ENCODE peak calls at places on chromosomes 5 and 9, in eight cellular contexts. G is adrenal gland, A is GM12864, M is neural crest cell, C is PC-3, L is mesothelial cell of epicardium, R is progenitor cell of endocrine pancreas, O is epithelial cell of proximal tubule. Q is an unnamed sample.

GRCh38 chr9:115540091-115540490 is 422.1 kb upstream of the TNC start:
- DNase-seq in G (no peak), A (no peak), M (no peak), C (peak), L (no peak), R (no peak), O (no peak), Q (no peak)

GRCh38 chr9:121266356-121266755 is 1.6 kb upstream of the GSN start:
- DNase-seq in G (no peak), A (no peak), M (no peak), C (no peak), L (no peak), R (no peak), O (no peak), Q (no peak)

GRCh38 chr5:140331638-140332037 is 14.8 kb downstream of the HBEGF start:
- DNase-seq in G (no peak), A (no peak), M (no peak), C (no peak), L (no peak), R (no peak), O (no peak), Q (no peak)

GRCh38 chr5:171484460-171484899 is 65.0 kb downstream of the FGF18 start:
- DNase-seq in G (no peak), A (no peak), M (peak), C (peak), L (no peak), R (no peak), O (no peak), Q (peak)

GRCh38 chr5:87069974-87070608 is 197.6 kb upstream of the RASA1 start:
- DNase-seq in G (peak), A (peak), M (no peak), C (peak), L (no peak), R (no peak), O (peak), Q (no peak)

GRCh38 chr5:137995077-137995746 is 37.7 kb downstream of the FAM13B start:
- DNase-seq in G (no peak), A (no peak), M (no peak), C (peak), L (no peak), R (no peak), O (no peak), Q (no peak)

GRCh38 chr5:151092750-151093149 is 11.9 kb upstream of the TNIP1 start:
- DNase-seq in G (peak), A (no peak), M (no peak), C (peak), L (no peak), R (no peak), O (no peak), Q (no peak)

GRCh38 chr5:175282611-175283225 is 161.3 kb downstream of the DRD1 start:
- DNase-seq in G (no peak), A (no peak), M (no peak), C (no peak), L (no peak), R (no peak), O (no peak), Q (no peak)

GRCh38 chr5:52693279-52693678 is 94.4 kb upstream of the ITGA1 start:
- DNase-seq in G (peak), A (no peak), M (no peak), C (peak), L (no peak), R (no peak), O (no peak), Q (no peak)

GRCh38 chr5:119322948-119323629 is 32.7 kb upstream of the TNFAIP8 start:
- DNase-seq in G (no peak), A (no peak), M (no peak), C (no peak), L (no peak), R (no peak), O (no peak), Q (no peak)

GRCh38 chr5:142874537-142874936 is 104.4 kb downstream of the ARHGAP26 start:
- DNase-seq in G (peak), A (no peak), M (no peak), C (peak), L (no peak), R (no peak), O (peak), Q (no peak)

GRCh38 chr9:112378441-112379176 is 1.3 kb upstream of the HSDL2 start:
- DNase-seq in G (no peak), A (no peak), M (no peak), C (peak), L (no peak), R (no peak), O (no peak), Q (no peak)

GRCh38 chr9:90385126-90385525 is 257.5 kb downstream of the DIRAS2 start:
- DNase-seq in G (no peak), A (no peak), M (no peak), C (no peak), L (no peak), R (no peak), O (no peak), Q (no peak)

GRCh38 chr9:91275641-91276040 is 86.1 kb downstream of the AUH start:
- DNase-seq in G (no peak), A (no peak), M (no peak), C (no peak), L (no peak), R (no peak), O (no peak), Q (no peak)

GRCh38 chr9:100419166-100419565 is 7.8 kb upstream of the MSANTD3 start:
- DNase-seq in G (no peak), A (no peak), M (no peak), C (no peak), L (no peak), R (no peak), O (no peak), Q (no peak)

GRCh38 chr5:4258170-4258569 is 662.5 kb downstream of the IRX1 start:
- DNase-seq in G (no peak), A (no peak), M (no peak), C (no peak), L (no peak), R (no peak), O (no peak), Q (no peak)

GRCh38 chr9:109742759-109743388 is 37.1 kb upstream of the PALM2AKAP2 start:
- DNase-seq in G (no peak), A (no peak), M (no peak), C (no peak), L (no peak), R (no peak), O (no peak), Q (no peak)

GRCh38 chr5:52987711-52988329 is 1.3 kb upstream of the ITGA2 start:
- DNase-seq in G (no peak), A (no peak), M (no peak), C (peak), L (no peak), R (no peak), O (no peak), Q (no peak)

GRCh38 chr5:125668904-125669303 is 754.3 kb upstream of the GRAMD2B start:
- DNase-seq in G (no peak), A (no peak), M (no peak), C (peak), L (no peak), R (no peak), O (no peak), Q (no peak)

GRCh38 chr5:73564018-73564417 is 1.4 kb downstream of the ANKRA2 start:
- DNase-seq in G (no peak), A (no peak), M (no peak), C (no peak), L (no peak), R (no peak), O (no peak), Q (no peak)

GRCh38 chr5:73564644-73565165 is 734 bp downstream of the ANKRA2 start:
- DNase-seq in G (peak), A (no peak), M (no peak), C (no peak), L (no peak), R (no peak), O (no peak), Q (no peak)

GRCh38 chr5:73565166-73565968 is at the start of the genes ANKRA2 and UTP15:
- DNase-seq in G (peak), A (peak), M (peak), C (peak), L (peak), R (peak), O (peak), Q (peak)

DNA sequence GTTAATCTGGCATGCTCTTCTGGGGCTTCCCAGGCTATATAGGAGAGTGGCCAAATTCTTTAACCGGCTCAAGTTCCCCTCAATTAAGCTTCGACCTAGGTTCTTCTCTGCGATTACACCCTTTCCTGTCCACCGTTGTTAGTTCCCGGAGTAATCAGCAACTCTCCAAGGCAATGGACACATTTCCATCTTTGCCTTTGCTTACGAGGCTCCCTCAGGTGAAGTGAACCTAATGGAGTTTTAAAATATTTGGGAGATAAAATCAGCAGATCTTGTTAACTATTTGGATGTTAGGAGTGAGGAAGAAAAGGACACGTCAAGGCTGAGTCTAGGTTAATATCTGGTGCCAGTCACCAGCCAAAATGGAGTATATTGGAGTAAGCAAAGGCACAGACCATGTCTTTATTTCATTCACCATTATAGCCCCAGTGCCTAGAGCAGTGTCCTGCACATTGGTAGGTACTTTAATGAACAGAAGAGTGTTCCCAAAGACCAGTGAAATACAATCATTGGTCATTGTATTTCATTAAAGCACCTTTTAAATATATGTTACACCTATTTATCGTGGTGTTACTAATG is 515 bp downstream of the UTP15 start:
- DNase-seq in G (no peak), A (no peak), M (no peak), C (no peak), L (no peak), R (no peak), O (no peak), Q (no peak)
- TF ChIP-seq CTCF in G (no peak), A (no peak), M (no peak), C (no peak), L (no peak), R (no peak), O (no peak), Q (no peak)

DNA sequence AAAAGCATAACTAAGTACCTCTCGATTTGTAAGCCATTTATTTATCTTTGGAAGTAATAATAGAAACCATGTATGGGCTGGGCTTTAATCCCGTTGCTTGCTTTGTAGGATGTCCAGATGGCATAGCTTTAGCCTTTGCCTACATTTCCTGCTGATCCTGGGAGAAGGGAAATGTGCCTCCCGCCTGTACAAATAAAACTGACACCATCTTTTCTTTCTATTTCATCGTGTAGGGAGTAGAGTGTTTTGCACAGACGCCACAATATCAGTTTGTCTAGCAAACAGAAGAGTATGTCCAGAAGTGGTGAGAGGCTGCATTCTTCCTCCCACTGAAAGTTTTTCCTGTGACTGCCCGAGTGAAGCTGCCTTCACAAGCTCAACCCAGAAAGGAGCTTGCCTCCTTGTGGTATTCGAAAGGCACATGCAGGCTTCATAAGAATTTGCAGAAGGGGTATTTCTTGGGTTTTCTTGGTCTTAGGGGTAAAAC is 24.7 kb upstream of the TJP2 start:
- DNase-seq in G (no peak), A (no peak), M (no peak), C (no peak), L (peak), R (no peak), O (no peak), Q (no peak)
- TF ChIP-seq CTCF in G (no peak), A (no peak), M (no peak), C (no peak), L (no peak), R (no peak), O (peak), Q (no peak)

DNA sequence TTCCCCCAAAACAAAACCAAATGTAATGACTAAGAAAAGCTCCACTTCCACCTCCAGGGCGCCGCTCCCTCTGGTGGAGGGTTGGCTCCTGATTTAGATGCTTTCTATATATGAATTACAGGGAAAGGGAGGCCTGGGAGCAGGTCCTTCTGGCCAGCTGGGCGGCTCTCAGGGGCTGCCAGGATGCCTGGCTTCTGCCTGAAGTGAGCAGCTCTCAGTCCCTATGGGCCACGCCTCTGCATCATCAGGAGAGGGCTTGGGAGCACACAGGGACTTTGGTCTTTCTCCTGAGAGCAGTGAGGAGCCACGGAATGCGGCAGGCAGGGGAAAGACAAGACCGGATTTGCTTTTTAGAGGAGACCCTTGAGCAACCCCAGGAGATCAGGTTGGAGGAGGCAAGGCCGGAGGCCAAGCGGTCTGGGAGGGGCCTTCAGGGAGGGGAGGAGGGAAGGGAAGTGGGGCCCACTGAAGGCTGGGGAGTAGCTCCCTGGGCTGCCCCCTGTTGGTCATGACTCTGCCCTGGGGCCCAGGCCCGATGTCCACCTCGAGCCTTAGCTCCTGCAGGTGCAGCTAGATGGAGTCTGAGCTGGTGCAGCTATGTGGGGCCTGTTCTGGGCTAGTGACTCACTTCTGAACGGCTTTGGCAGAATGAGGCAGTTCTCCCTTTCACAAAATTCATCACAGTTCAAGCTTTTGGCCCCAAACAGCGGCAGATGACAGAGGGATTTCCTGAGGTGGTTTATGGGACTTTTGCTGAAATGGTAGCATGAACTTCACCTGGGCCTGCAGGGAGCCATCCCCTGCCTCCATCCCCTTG is 11.3 kb upstream of the GRHPR start:
- DNase-seq in G (no peak), A (peak), M (no peak), C (no peak), L (no peak), R (no peak), O (no peak), Q (no peak)
- TF ChIP-seq CTCF in G (no peak), A (peak), M (peak), C (peak), L (no peak), R (peak), O (peak), Q (no peak)

GRCh38 chr5:92885950-92886349 is 695.1 kb downstream of the NR2F1-AS1 start:
- DNase-seq in G (no peak), A (no peak), M (peak), C (no peak), L (no peak), R (no peak), O (no peak), Q (no peak)
- TF ChIP-seq CTCF in G (no peak), A (no peak), M (peak), C (peak), L (no peak), R (peak), O (peak), Q (no peak)

GRCh38 chr9:124941689-124942561 is 1.0 kb upstream of the GOLGA1 start:
- DNase-seq in G (peak), A (no peak), M (peak), C (peak), L (peak), R (no peak), O (peak), Q (no peak)
- TF ChIP-seq CTCF in G (no peak), A (no peak), M (no peak), C (no peak), L (no peak), R (peak), O (peak), Q (no peak)

DNA sequence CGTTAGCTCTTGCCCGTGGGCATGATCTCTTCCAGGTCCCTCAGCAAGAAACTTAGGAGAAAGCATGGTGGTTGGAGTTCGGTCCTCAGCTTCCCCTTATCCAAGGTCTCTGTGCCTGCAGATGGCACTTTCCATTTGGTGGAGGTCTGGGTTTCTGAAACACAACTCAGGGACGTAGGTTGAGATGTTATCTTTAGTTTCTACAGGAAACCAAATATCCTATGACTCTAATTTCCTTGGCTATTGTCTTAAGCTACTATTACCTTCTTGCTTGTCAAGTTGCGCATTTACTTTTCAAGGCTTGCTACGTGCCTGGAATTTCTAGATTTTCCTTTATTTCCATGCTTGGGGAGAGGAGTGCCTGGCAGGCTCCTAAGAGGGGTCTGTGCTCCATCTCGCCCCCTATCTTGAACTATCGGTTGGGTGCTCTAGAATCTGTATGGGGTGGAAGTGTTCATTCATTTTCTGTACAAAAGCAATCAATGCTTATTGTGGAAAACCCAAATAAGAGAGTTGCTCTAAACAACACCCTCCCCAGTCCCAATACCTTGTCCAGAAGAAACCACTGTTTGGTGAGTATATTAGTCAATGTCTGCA is 32.9 kb upstream of the KCNIP1 start:
- DNase-seq in G (no peak), A (no peak), M (no peak), C (no peak), L (no peak), R (no peak), O (no peak), Q (no peak)
- TF ChIP-seq CTCF in G (no peak), A (no peak), M (no peak), C (no peak), L (no peak), R (no peak), O (no peak), Q (no peak)

GRCh38 chr5:132777209-132778069 is at the start of gene SEPTIN8:
- DNase-seq in G (peak), A (no peak), M (peak), C (peak), L (peak), R (peak), O (no peak), Q (no peak)

GRCh38 chr5:132775439-132776076 is 1.5 kb downstream of the SEPTIN8 start:
- DNase-seq in G (no peak), A (no peak), M (no peak), C (no peak), L (no peak), R (no peak), O (peak), Q (no peak)

GRCh38 chr5:132774896-132775295 is 2.1 kb downstream of the SEPTIN8 start:
- DNase-seq in G (no peak), A (no peak), M (no peak), C (no peak), L (no peak), R (no peak), O (no peak), Q (no peak)

GRCh38 chr5:132776932-132777208 is 169 bp downstream of the SEPTIN8 start:
- DNase-seq in G (no peak), A (no peak), M (no peak), C (no peak), L (no peak), R (no peak), O (no peak), Q (no peak)

DNA sequence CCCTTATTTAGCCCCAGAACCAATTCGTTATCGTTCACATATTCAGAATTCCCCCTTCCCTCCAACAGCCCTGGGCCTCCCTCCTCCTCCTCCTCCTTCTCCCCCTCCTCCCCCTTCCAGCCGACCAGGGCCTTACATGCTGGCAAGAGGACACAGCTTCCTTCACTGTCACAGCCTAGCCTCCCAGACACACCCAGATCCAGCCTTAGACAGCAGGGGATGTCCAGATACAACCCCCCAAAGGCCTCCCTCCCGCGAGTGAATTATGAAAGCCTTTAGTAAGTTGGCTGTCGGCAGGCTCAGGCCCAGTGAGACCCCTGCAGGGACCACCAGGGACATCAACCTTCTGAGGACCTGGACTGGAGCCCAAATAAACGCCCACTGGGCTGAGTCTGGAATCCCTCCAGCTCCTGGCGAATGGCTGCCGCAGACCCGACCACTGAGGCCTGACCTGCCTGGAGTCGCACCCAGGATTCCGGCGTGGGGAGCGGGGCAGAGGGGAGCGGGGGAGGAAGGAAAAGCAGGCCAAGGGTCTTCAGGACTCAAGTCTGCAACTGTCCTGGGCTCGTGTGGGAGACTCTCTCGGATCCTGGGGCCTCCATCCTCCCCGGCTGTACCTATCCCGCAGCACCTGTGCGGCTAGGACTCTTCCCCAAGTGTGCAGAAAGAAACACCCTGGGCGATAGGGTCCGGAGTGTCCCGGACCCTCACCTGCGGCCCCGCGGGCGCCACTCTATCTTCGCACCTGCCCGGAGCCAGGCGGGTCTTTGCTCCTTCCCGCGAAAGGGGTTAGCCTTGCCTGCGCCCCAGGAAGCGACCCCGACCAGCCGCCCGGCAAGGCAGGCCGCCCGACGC is 735 bp downstream of the SEPTIN8 start:
- DNase-seq in G (peak), A (no peak), M (peak), C (peak), L (peak), R (peak), O (no peak), Q (no peak)
- TF ChIP-seq CTCF in G (no peak), A (no peak), M (no peak), C (no peak), L (no peak), R (peak), O (no peak), Q (no peak)